ENCODE peak calls at places on chromosomes 6 and 20, in six cellular contexts. H is K562, K is HCT116, Z is H1, R is HepG2, T is SK-N-SH. O is an unnamed sample.

GRCh38 chr20:4507288-4507719 is 214.4 kb upstream of the PRND start:
- DNase-seq in H (no peak), K (no peak), Z (no peak), R (no peak), T (no peak), O (no peak)

GRCh38 chr6:48378874-48379407 is 267.9 kb upstream of the PTCHD4 start:
- DNase-seq in H (no peak), K (no peak), Z (no peak), R (no peak), T (no peak), O (peak)

GRCh38 chr20:50120935-50121693 is 8.2 kb upstream of the UBE2V1 start:
- DNase-seq in H (peak), K (peak), Z (peak), R (peak), T (peak), O (peak)

GRCh38 chr20:9409352-9409751 is 105.0 kb upstream of the LAMP5 start:
- DNase-seq in H (no peak), K (no peak), Z (no peak), R (no peak), T (no peak), O (no peak)

GRCh38 chr6:169590376-169590939 is 111.4 kb downstream of the WDR27 start:
- DNase-seq in H (no peak), K (no peak), Z (no peak), R (no peak), T (no peak), O (no peak)

GRCh38 chr6:30612213-30612612 is 4.8 kb downstream of the PPP1R10 start:
- DNase-seq in H (peak), K (no peak), Z (no peak), R (no peak), T (no peak), O (no peak)

GRCh38 chr20:46199198-46199597 is 81.1 kb downstream of the CD40 start:
- DNase-seq in H (peak), K (no peak), Z (peak), R (no peak), T (no peak), O (peak)

GRCh38 chr6:44699851-44700250 is 312.3 kb downstream of the CDC5L start:
- DNase-seq in H (no peak), K (no peak), Z (no peak), R (no peak), T (no peak), O (no peak)

GRCh38 chr6:137589067-137589848 is 95.1 kb upstream of the OLIG3 start:
- DNase-seq in H (peak), K (peak), Z (peak), R (peak), T (peak), O (peak)

GRCh38 chr6:169990095-169991030 is 238.9 kb downstream of the ERMARD start:
- DNase-seq in H (peak), K (no peak), Z (no peak), R (no peak), T (no peak), O (no peak)

GRCh38 chr20:791056-791455 is 22.8 kb upstream of the SLC52A3 start:
- DNase-seq in H (no peak), K (no peak), Z (no peak), R (no peak), T (no peak), O (no peak)

GRCh38 chr6:140566706-140567330 is 1192.4 kb upstream of the CITED2 start:
- DNase-seq in H (no peak), K (no peak), Z (no peak), R (no peak), T (no peak), O (no peak)

GRCh38 chr20:5596401-5597193 is 153.6 kb upstream of the SHLD1 start:
- DNase-seq in H (peak), K (no peak), Z (no peak), R (no peak), T (no peak), O (no peak)

GRCh38 chr6:29631209-29631810 is 1.7 kb downstream of the GABBR1 start:
- DNase-seq in H (peak), K (no peak), Z (no peak), R (no peak), T (no peak), O (no peak)

GRCh38 chr20:35306931-35307517 is 14.8 kb upstream of the FAM83C start:
- DNase-seq in H (peak), K (peak), Z (no peak), R (peak), T (peak), O (peak)

GRCh38 chr6:66508433-66508832 is 801.4 kb upstream of the EYS start:
- DNase-seq in H (no peak), K (no peak), Z (no peak), R (no peak), T (no peak), O (no peak)

GRCh38 chr6:21053612-21054011 is 519.4 kb downstream of the CDKAL1 start:
- DNase-seq in H (no peak), K (no peak), Z (no peak), R (no peak), T (no peak), O (no peak)

GRCh38 chr6:37804676-37805075 is 14.9 kb upstream of the ZFAND3 start:
- DNase-seq in H (no peak), K (no peak), Z (no peak), R (no peak), T (no peak), O (no peak)

GRCh38 chr6:149961728-149962425 is 1.9 kb upstream of the ULBP1 start:
- DNase-seq in H (no peak), K (peak), Z (no peak), R (no peak), T (peak), O (peak)

GRCh38 chr6:36444470-36444869 is 1.7 kb downstream of the KCTD20 start:
- DNase-seq in H (no peak), K (no peak), Z (no peak), R (no peak), T (no peak), O (no peak)

GRCh38 chr6:28537065-28537464 is 11.4 kb downstream of the GPX5 start:
- DNase-seq in H (no peak), K (no peak), Z (no peak), R (no peak), T (peak), O (no peak)

GRCh38 chr20:44548171-44548678 is 26.4 kb upstream of the SERINC3 start:
- DNase-seq in H (no peak), K (no peak), Z (no peak), R (no peak), T (no peak), O (no peak)

GRCh38 chr20:36297656-36298055 is 8.5 kb upstream of the DLGAP4 start:
- DNase-seq in H (no peak), K (no peak), Z (no peak), R (no peak), T (no peak), O (no peak)

GRCh38 chr20:21608777-21609176 is 94.9 kb upstream of the NKX2-2 start:
- DNase-seq in H (no peak), K (no peak), Z (no peak), R (no peak), T (no peak), O (no peak)

GRCh38 chr20:7520361-7520760 is 419.9 kb downstream of the HAO1 start:
- DNase-seq in H (no peak), K (no peak), Z (no peak), R (no peak), T (no peak), O (no peak)

GRCh38 chr6:30103630-30104179 is 9.2 kb downstream of the TRIM31 start:
- DNase-seq in H (no peak), K (no peak), Z (no peak), R (no peak), T (no peak), O (no peak)

GRCh38 chr20:1391640-1392442 is 1.0 kb downstream of the FKBP1A start:
- DNase-seq in H (peak), K (no peak), Z (no peak), R (no peak), T (peak), O (no peak)

GRCh38 chr6:170232186-170233002 is 58.5 kb downstream of the DLL1 start:
- DNase-seq in H (no peak), K (no peak), Z (no peak), R (no peak), T (no peak), O (no peak)

GRCh38 chr6:160088069-160088773 is 33.4 kb upstream of the SLC22A1 start:
- DNase-seq in H (peak), K (peak), Z (no peak), R (peak), T (peak), O (peak)

GRCh38 chr6:126228001-126228791 is 111.7 kb upstream of the CENPW start:
- DNase-seq in H (peak), K (no peak), Z (no peak), R (no peak), T (peak), O (no peak)

GRCh38 chr20:50089140-50089786 is 23.7 kb downstream of the UBE2V1 start:
- DNase-seq in H (no peak), K (no peak), Z (no peak), R (no peak), T (no peak), O (no peak)

GRCh38 chr6:13407709-13408695 is 79.4 kb downstream of the GFOD1 start:
- DNase-seq in H (peak), K (no peak), Z (no peak), R (peak), T (no peak), O (no peak)

GRCh38 chr20:62238569-62239277 is 402 bp downstream of the OSBPL2 start:
- DNase-seq in H (peak), K (no peak), Z (no peak), R (no peak), T (no peak), O (no peak)

GRCh38 chr6:159879829-159880228 is 11.0 kb upstream of the MAS1 start:
- DNase-seq in H (no peak), K (no peak), Z (no peak), R (no peak), T (no peak), O (no peak)

GRCh38 chr20:46308258-46309157 is at the start of gene CDH22:
- DNase-seq in H (peak), K (peak), Z (no peak), R (peak), T (peak), O (peak)

GRCh38 chr6:62285612-62286469 is at the start of gene KHDRBS2:
- DNase-seq in H (no peak), K (no peak), Z (peak), R (peak), T (peak), O (peak)
- TF ChIP-seq JUND in H (no peak), K (no peak), Z (no peak), R (no peak), T (no peak), O (no peak)

GRCh38 chr6:10177703-10178102 is 237.2 kb downstream of the TFAP2A start:
- DNase-seq in H (no peak), K (no peak), Z (no peak), R (no peak), T (no peak), O (peak)
- TF ChIP-seq JUND in H (no peak), K (no peak), Z (no peak), R (no peak), T (no peak), O (peak)

GRCh38 chr20:34254979-34255378 is 13.8 kb downstream of the ASIP start:
- DNase-seq in H (no peak), K (no peak), Z (no peak), R (peak), T (no peak), O (no peak)
- TF ChIP-seq JUND in H (no peak), K (no peak), Z (no peak), R (no peak), T (no peak), O (no peak)

DNA sequence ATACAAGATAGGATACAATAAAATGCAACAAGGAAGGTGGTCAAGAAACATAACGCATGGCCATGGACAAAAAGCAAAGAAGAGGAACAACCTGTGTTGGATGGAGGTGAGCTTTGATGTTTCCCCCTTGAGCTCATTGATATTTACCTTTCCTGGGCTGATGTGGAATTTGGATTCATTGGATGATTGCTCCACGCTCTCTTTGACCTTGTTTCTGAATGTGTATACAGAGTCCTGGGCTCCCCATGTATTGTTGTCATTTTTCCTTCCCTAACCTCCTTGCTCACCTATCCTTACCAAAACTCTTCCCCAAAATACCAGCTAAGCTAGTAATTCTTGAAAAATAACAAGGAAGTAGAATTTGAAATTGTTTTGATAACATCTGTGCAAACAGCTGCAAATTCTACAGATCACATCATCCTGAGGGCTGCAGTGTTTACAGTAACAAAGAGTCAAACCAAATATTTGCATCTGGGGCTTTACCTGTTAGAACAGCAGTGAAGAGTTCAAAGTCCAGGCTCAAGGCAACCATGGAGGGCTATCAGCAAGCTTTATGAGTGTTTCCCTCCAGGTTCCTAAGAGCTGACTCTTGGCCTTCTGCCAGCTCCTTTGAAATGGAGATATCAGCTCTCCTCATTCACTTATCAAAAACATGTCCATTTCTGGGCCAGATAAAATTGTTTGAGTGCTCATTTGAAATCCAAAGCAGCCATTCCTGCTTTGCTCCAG is 214.3 kb upstream of the MARCKS start:
- DNase-seq in H (peak), K (no peak), Z (no peak), R (peak), T (peak), O (peak)
- TF ChIP-seq JUND in H (no peak), K (no peak), Z (no peak), R (peak), T (no peak), O (peak)

GRCh38 chr6:91083226-91083625 is 496.4 kb upstream of the MAP3K7 start:
- DNase-seq in H (no peak), K (no peak), Z (no peak), R (no peak), T (no peak), O (no peak)

GRCh38 chr6:91082311-91082803 is 495.5 kb upstream of the MAP3K7 start:
- DNase-seq in H (no peak), K (no peak), Z (no peak), R (no peak), T (no peak), O (no peak)

GRCh38 chr6:91079939-91080338 is 493.1 kb upstream of the MAP3K7 start:
- DNase-seq in H (no peak), K (no peak), Z (no peak), R (no peak), T (no peak), O (no peak)

GRCh38 chr6:91081452-91082067 is 494.7 kb upstream of the MAP3K7 start:
- DNase-seq in H (peak), K (peak), Z (no peak), R (peak), T (peak), O (peak)
- TF ChIP-seq JUND in H (no peak), K (no peak), Z (no peak), R (no peak), T (no peak), O (no peak)

DNA sequence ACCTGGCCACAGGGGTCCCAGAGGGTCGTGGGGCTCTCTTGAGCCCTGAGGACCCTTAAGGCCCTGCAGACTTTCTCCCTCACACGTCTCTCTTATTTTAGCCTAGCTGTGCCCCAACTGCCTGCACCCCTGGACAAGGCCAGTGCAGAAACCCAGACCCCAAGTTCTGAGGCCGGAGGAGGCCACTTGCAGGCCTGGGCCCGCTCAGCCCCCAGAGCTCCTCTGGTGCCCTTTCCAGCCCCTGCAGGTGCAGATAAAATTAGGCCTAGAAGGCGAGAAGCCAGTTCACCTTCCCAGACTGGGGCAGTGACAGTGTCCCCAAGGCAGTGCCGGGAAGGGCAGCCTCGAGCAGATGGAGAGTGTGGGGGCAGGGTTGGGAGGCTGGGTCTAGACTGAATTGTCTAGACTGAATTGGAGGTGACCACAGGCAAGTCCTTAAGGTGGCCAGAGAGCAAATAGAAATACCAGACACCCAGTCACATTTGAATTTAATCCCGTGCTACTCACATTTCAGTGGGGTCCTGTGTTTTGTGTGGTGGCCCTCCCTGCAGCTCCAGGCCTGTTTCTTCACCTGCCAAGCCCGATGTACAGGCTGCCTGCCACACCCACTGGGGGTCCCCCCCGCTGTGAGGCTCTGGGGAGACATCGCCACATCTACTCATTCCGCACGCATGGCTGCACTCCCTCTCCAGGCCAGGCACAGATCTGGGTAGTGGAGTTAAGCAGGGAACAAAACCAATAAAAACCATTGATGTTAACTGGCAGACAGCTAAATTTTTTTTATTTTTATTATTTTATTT is 8.6 kb upstream of the IP6K3 start:
- DNase-seq in H (no peak), K (no peak), Z (no peak), R (no peak), T (no peak), O (no peak)
- TF ChIP-seq JUND in H (no peak), K (no peak), Z (no peak), R (no peak), T (no peak), O (no peak)

DNA sequence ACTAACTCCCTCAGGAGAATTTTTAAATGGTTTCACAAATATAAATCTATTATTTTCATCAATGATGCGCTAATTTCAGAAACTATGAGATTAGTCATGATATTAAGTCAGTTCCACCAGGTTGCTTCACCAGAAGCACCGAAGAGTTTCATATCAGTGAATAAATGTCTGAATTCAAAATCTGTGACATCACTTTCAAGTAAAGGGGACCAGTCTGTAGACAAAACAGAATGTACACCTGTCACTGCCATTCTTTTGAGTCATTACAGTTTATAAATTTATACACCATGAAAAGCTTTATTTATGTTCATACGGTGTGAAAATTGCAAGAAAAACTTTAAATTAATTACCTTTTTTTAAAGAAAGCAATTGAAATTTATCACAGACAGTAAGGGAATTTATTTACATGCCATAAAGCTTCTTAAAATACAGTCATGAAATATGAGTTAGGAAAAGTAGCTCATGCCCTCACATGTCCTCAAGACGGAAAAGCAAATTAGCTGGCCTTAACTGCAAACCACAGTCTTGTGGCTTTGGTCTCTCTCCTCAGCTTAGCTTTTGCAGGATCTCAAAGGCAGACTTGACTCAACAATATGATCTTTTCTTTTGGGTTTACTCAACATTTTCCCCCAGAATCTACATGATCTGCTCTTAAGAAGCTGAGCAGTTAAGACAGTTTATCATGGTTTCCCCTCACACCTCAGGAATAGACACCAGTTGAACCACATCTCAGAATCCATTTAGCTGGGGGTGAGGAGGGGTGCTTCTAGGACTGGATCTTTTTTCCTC is 177.7 kb upstream of the MCHR2 start:
- DNase-seq in H (no peak), K (no peak), Z (no peak), R (no peak), T (no peak), O (no peak)
- TF ChIP-seq JUND in H (no peak), K (no peak), Z (no peak), R (no peak), T (no peak), O (no peak)

DNA sequence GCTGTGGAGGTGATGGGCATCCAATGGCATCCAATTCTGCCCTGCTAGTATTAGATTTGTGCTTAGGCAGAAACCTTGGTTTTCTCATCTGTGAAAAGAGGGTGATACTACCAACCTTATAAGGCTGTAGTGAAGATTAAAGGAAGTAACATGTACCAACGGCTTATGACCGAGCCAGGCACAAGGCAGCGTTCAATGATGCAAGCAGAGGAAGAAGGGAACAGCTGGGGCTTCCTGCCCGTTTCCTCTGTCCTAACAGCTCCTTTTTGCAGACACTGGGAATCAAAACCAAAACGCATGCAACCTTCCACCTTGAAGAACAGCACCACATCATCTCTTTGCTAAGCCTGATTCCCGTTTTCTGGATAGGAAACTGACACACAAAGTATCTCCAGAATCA is 1.2 kb downstream of the SLC22A16 start:
- DNase-seq in H (no peak), K (no peak), Z (no peak), R (no peak), T (no peak), O (no peak)
- TF ChIP-seq JUND in H (no peak), K (no peak), Z (no peak), R (no peak), T (no peak), O (no peak)

O was measured in T47D.